ENCODE peak calls at places on chromosomes 11 and 22, in eight cellular contexts. P is GM03348, Y is AG04450, B is SK-N-SH, S is putamen, H is left ventricle myocardium superior, F is Right ventricle myocardium superior, R is T-helper 9 cell. A is an unnamed sample.

GRCh38 chr11:67356867-67357561 is 3.7 kb upstream of the POLD4 start:
- DNase-seq in P (peak), Y (peak), B (peak), S (no peak), H (peak), F (peak), R (peak), A (peak)

GRCh38 chr11:118916842-118917388 is 8.8 kb downstream of the BCL9L start:
- DNase-seq in P (peak), Y (no peak), B (no peak), S (no peak), H (peak), F (peak), R (no peak), A (no peak)

GRCh38 chr11:73866586-73866996 is 10.1 kb downstream of the COA4 start:
- DNase-seq in P (peak), Y (peak), B (peak), S (no peak), H (no peak), F (no peak), R (no peak), A (no peak)

GRCh38 chr11:96185220-96185768 is 157.7 kb downstream of the MAML2 start:
- DNase-seq in P (no peak), Y (no peak), B (no peak), S (no peak), H (no peak), F (no peak), R (no peak), A (no peak)

GRCh38 chr22:33710326-33710725 is 209.9 kb downstream of the LARGE1 start:
- DNase-seq in P (no peak), Y (no peak), B (no peak), S (no peak), H (no peak), F (no peak), R (no peak), A (no peak)

GRCh38 chr11:32382339-32383049 is 52.8 kb downstream of the WT1 start:
- DNase-seq in P (no peak), Y (no peak), B (no peak), S (no peak), H (no peak), F (no peak), R (no peak), A (no peak)

GRCh38 chr11:128632151-128632791 is 44.9 kb upstream of the ETS1 start:
- DNase-seq in P (peak), Y (peak), B (peak), S (no peak), H (peak), F (no peak), R (no peak), A (no peak)

GRCh38 chr11:61091373-61092279 is 10.7 kb upstream of the CD5 start:
- DNase-seq in P (peak), Y (no peak), B (no peak), S (no peak), H (no peak), F (no peak), R (peak), A (no peak)

GRCh38 chr11:46242462-46242960 is 35.0 kb upstream of the CREB3L1 start:
- DNase-seq in P (no peak), Y (no peak), B (no peak), S (no peak), H (no peak), F (no peak), R (no peak), A (no peak)

GRCh38 chr22:37607912-37608476 is 640 bp upstream of the GGA1 start:
- DNase-seq in P (no peak), Y (no peak), B (peak), S (no peak), H (no peak), F (no peak), R (no peak), A (no peak)

GRCh38 chr11:35337136-35337918 is 82.0 kb downstream of the SLC1A2 start:
- DNase-seq in P (peak), Y (peak), B (no peak), S (no peak), H (no peak), F (no peak), R (no peak), A (no peak)

GRCh38 chr11:98600103-98600502 is 420.6 kb upstream of the CNTN5 start:
- DNase-seq in P (no peak), Y (no peak), B (no peak), S (no peak), H (no peak), F (no peak), R (no peak), A (no peak)

GRCh38 chr11:1782831-1783724 is 19.4 kb upstream of the CTSD start:
- DNase-seq in P (no peak), Y (no peak), B (peak), S (no peak), H (no peak), F (no peak), R (no peak), A (no peak)

GRCh38 chr11:105719073-105719846 is 109.4 kb downstream of the GRIA4 start:
- DNase-seq in P (no peak), Y (peak), B (no peak), S (no peak), H (no peak), F (no peak), R (no peak), A (no peak)

GRCh38 chr11:6757373-6757967 is 14.3 kb downstream of the OR2AG2 start:
- DNase-seq in P (peak), Y (peak), B (peak), S (peak), H (no peak), F (no peak), R (peak), A (peak)

GRCh38 chr11:65887026-65887722 is 1.1 kb downstream of the FIBP start:
- DNase-seq in P (no peak), Y (no peak), B (no peak), S (no peak), H (peak), F (no peak), R (no peak), A (no peak)

GRCh38 chr11:43786016-43786415 is 94.6 kb upstream of the ALKBH3 start:
- DNase-seq in P (no peak), Y (no peak), B (no peak), S (no peak), H (no peak), F (no peak), R (no peak), A (no peak)

GRCh38 chr22:49588739-49589138 is 238.9 kb downstream of the BRD1 start:
- DNase-seq in P (no peak), Y (no peak), B (no peak), S (no peak), H (no peak), F (no peak), R (no peak), A (no peak)

GRCh38 chr11:44372989-44373388 is 63.0 kb upstream of the ALX4 start:
- DNase-seq in P (no peak), Y (no peak), B (no peak), S (no peak), H (no peak), F (no peak), R (no peak), A (no peak)

GRCh38 chr22:32617271-32617670 is 142.7 kb downstream of the FBXO7 start:
- DNase-seq in P (peak), Y (no peak), B (no peak), S (no peak), H (no peak), F (no peak), R (no peak), A (no peak)

GRCh38 chr11:31069447-31070205 is 299.9 kb downstream of the DCDC1 start:
- DNase-seq in P (no peak), Y (no peak), B (no peak), S (no peak), H (no peak), F (no peak), R (no peak), A (no peak)

GRCh38 chr11:66727282-66727882 is 1.6 kb downstream of the SPTBN2 start:
- DNase-seq in P (peak), Y (no peak), B (peak), S (no peak), H (peak), F (no peak), R (peak), A (peak)

GRCh38 chr11:76666408-76666807 is 4.1 kb downstream of the LRRC32 start:
- DNase-seq in P (peak), Y (no peak), B (no peak), S (no peak), H (peak), F (peak), R (no peak), A (no peak)

GRCh38 chr11:33531743-33532181 is 168.9 kb downstream of the C11orf91 start:
- DNase-seq in P (peak), Y (peak), B (no peak), S (no peak), H (no peak), F (no peak), R (no peak), A (no peak)

GRCh38 chr22:22156716-22157499 is 87.7 kb upstream of the VPREB1 start:
- DNase-seq in P (peak), Y (peak), B (peak), S (peak), H (no peak), F (no peak), R (peak), A (peak)

GRCh38 chr11:26688701-26689100 is 33.2 kb downstream of the SLC5A12 start:
- DNase-seq in P (no peak), Y (no peak), B (no peak), S (no peak), H (no peak), F (no peak), R (no peak), A (no peak)

GRCh38 chr11:67312187-67313021 is 9.1 kb downstream of the SSH3 start:
- DNase-seq in P (no peak), Y (no peak), B (peak), S (no peak), H (no peak), F (no peak), R (peak), A (no peak)

GRCh38 chr22:49962751-49963646 is 2.4 kb downstream of the PIM3 start:
- DNase-seq in P (no peak), Y (no peak), B (no peak), S (no peak), H (peak), F (peak), R (peak), A (no peak)

GRCh38 chr22:33796494-33796893 is 123.8 kb downstream of the LARGE1 start:
- DNase-seq in P (no peak), Y (no peak), B (no peak), S (no peak), H (no peak), F (no peak), R (no peak), A (no peak)